ENCODE peak calls at places on chromosomes 13 and 19, in eight cellular contexts. M is NCI-H510A; Z is AG04449; H is naive thymus-derived CD8-positive, alpha-beta T cell; X is skeletal muscle cell; L is fibroblast of pulmonary artery; T is NCI-H524; A is LoVo. J is an unnamed sample.

GRCh38 chr19:19267305-19267704 is 5.8 kb downstream of the TM6SF2 start:
- DNase-seq in T (no peak), X (no peak), L (no peak), H (no peak), A (no peak), M (no peak), Z (no peak), J (no peak)

GRCh38 chr19:16112778-16113177 is 1.1 kb downstream of the RAB8A start:
- DNase-seq in T (no peak), A (no peak), X (no peak), L (no peak), H (no peak), Z (no peak), M (no peak), J (no peak)

GRCh38 chr19:16070366-16070990 is 5.8 kb upstream of the TPM4 start:
- DNase-seq in X (no peak), A (peak; percentile 95), T (no peak), M (no peak), L (no peak), H (peak; percentile 91), Z (no peak), J (no peak)

GRCh38 chr19:43765109-43765876 is 10.5 kb upstream of the SMG9 start:
- DNase-seq in Z (peak; percentile 87), L (peak; percentile 89), X (peak; percentile 85), T (no peak), A (peak; percentile 70), M (no peak), H (no peak), J (no peak)

GRCh38 chr19:50512112-50512998 is 1.4 kb downstream of the ASPDH start:
- DNase-seq in Z (no peak), M (no peak), T (no peak), A (no peak), H (no peak), L (no peak), X (no peak), J (no peak)

GRCh38 chr13:34340534-34340933 is 522.6 kb downstream of the RFC3 start:
- DNase-seq in T (no peak), X (peak; percentile 47), A (no peak), L (peak; percentile 57), Z (no peak), M (no peak), H (no peak), J (no peak)

GRCh38 chr19:7440188-7440975 is 48.5 kb downstream of the PEX11G start:
- DNase-seq in T (no peak), M (no peak), Z (no peak), X (no peak), H (no peak), L (no peak), A (no peak), J (no peak)

GRCh38 chr19:19109601-19110000 is 28.7 kb downstream of the TMEM161A start:
- DNase-seq in A (no peak), Z (peak; percentile 5), L (peak; percentile 7), H (no peak), M (no peak), X (no peak), T (no peak), J (no peak)

GRCh38 chr13:66492479-66492878 is 737.7 kb downstream of the PCDH9 start:
- DNase-seq in Z (no peak), T (no peak), X (no peak), H (no peak), A (no peak), L (no peak), M (no peak), J (no peak)

GRCh38 chr19:16226184-16226591 is 28.5 kb downstream of the AP1M1 start:
- DNase-seq in X (no peak), H (no peak), L (no peak), Z (no peak), M (no peak), A (no peak), T (no peak), J (no peak)

GRCh38 chr19:40718774-40719391 is 2.0 kb downstream of the ITPKC start:
- DNase-seq in T (peak; percentile 13), M (no peak), H (no peak), A (peak; percentile 82), Z (no peak), L (peak; percentile 39), X (no peak), J (peak; percentile 21)

GRCh38 chr13:46523972-46524737 is 28.8 kb upstream of the LRCH1 start:
- DNase-seq in L (peak; percentile 84), X (no peak), H (no peak), T (no peak), Z (no peak), A (no peak), M (no peak), J (no peak)

GRCh38 chr13:60137911-60138570 is 25.7 kb downstream of the DIAPH3 start:
- DNase-seq in H (no peak), T (no peak), L (no peak), Z (no peak), M (no peak), A (no peak), X (no peak), J (no peak)

GRCh38 chr19:7987084-7987768 is 18.2 kb downstream of the ELAVL1 start:
- DNase-seq in T (no peak), X (no peak), L (no peak), M (no peak), Z (no peak), A (no peak), H (no peak), J (no peak)

GRCh38 chr13:92251815-92252214 is 853.4 kb downstream of the GPC5 start:
- DNase-seq in L (no peak), X (no peak), M (no peak), T (no peak), Z (no peak), A (no peak), H (no peak), J (no peak)

GRCh38 chr19:10018219-10018618 is 4.9 kb downstream of the RDH8 start:
- DNase-seq in L (no peak), X (peak; percentile 56), T (no peak), M (no peak), Z (no peak), H (no peak), A (no peak), J (no peak)

GRCh38 chr13:108326318-108326717 is 56.8 kb downstream of the TNFSF13B start:
- DNase-seq in X (no peak), A (no peak), Z (no peak), H (no peak), T (no peak), M (peak; percentile 25), L (peak; percentile 21), J (peak; percentile 8)

GRCh38 chr13:37460211-37460610 is 138.4 kb downstream of the POSTN start:
- DNase-seq in X (no peak), A (no peak), L (no peak), M (no peak), Z (no peak), H (no peak), T (no peak), J (no peak)

GRCh38 chr13:95463516-95463915 is 89.0 kb upstream of the CLDN10 start:
- DNase-seq in Z (no peak), X (no peak), A (no peak), L (peak; percentile 16), T (no peak), M (no peak), H (no peak), J (no peak)

GRCh38 chr19:39212377-39212742 is 8.3 kb upstream of the SYCN start:
- DNase-seq in Z (no peak), L (peak; percentile 21), A (no peak), T (peak; percentile 44), H (peak; percentile 45), X (no peak), M (no peak), J (no peak)

GRCh38 chr13:113179374-113180230 is 21.2 kb downstream of the PROZ start:
- DNase-seq in X (no peak), T (no peak), H (no peak), L (no peak), A (no peak), M (no peak), Z (no peak), J (no peak)

GRCh38 chr19:53813996-53814395 is 10.1 kb downstream of the NLRP12 start:
- DNase-seq in X (no peak), H (no peak), L (no peak), T (no peak), Z (no peak), A (no peak), M (no peak), J (no peak)

GRCh38 chr13:75938811-75939525 is 302.8 kb downstream of the LMO7 start:
- DNase-seq in H (no peak), X (peak; percentile 33), T (no peak), M (no peak), A (no peak), Z (no peak), L (peak; percentile 3), J (no peak)

GRCh38 chr13:99310382-99311031 is 3.3 kb upstream of the GPR183 start:
- DNase-seq in L (peak; percentile 49), T (no peak), M (no peak), H (no peak), X (peak; percentile 47), Z (peak; percentile 70), A (no peak), J (no peak)

GRCh38 chr19:1227655-1228054 is 10.2 kb downstream of the CBARP start:
- DNase-seq in L (no peak), M (no peak), T (no peak), A (no peak), Z (no peak), X (no peak), H (no peak), J (no peak)

GRCh38 chr13:66780814-66781213 is 449.3 kb downstream of the PCDH9 start:
- DNase-seq in A (no peak), T (no peak), M (no peak), X (peak; percentile 19), L (peak; percentile 43), H (no peak), Z (no peak), J (no peak)

J was measured in NCI-H2029 treated with DMSO at 0.1 percent for 48 hours.